ENCODE peak calls at places on chromosomes 16 and 17, in six cellular contexts. T is A549, B is HCT116, L is tibial artery, S is A673, H is neural progenitor cell. X is an unnamed sample.
A peak's percentile ranks its signal among the peaks of the same experiment; 100 is the strongest.

GRCh38 chr16:14378684-14379467 is 251.2 kb downstream of the PARN start:
- DNase-seq in T (no peak), B (no peak), L (no peak), S (no peak), H (no peak), X (no peak)

GRCh38 chr17:75061618-75062017 is 14.6 kb downstream of the KCTD2 start:
- DNase-seq in T (no peak), B (no peak), L (no peak), S (no peak), H (no peak), X (no peak)

GRCh38 chr17:45705123-45706009 is 78.8 kb upstream of the CRHR1 start:
- DNase-seq in T (peak; percentile 84), B (peak; percentile 91), L (no peak), S (no peak), H (no peak), X (no peak)

GRCh38 chr17:4565209-4566141 is 5.1 kb upstream of the GGT6 start:
- DNase-seq in T (peak; percentile 92), B (peak; percentile 84), L (peak; percentile 72), S (peak; percentile 88), H (peak; percentile 90), X (peak; percentile 90)

GRCh38 chr17:76198702-76199101 is 41.6 kb downstream of the RNF157 start:
- DNase-seq in T (no peak), B (no peak), L (no peak), S (no peak), H (no peak), X (no peak)

GRCh38 chr16:8869212-8869987 is 594 bp upstream of the CARHSP1 start:
- DNase-seq in T (no peak), B (no peak), L (no peak), S (peak; percentile 59), H (peak; percentile 77), X (peak; percentile 82)

GRCh38 chr17:49571283-49571682 is 4.4 kb upstream of the NXPH3 start:
- DNase-seq in T (no peak), B (no peak), L (no peak), S (no peak), H (no peak), X (peak; percentile 50)

GRCh38 chr17:29839656-29840055 is 90.4 kb downstream of the SSH2 start:
- DNase-seq in T (no peak), B (no peak), L (no peak), S (no peak), H (no peak), X (no peak)

GRCh38 chr16:84654238-84654637 is 5.9 kb downstream of the KLHL36 start:
- DNase-seq in T (no peak), B (no peak), L (no peak), S (no peak), H (no peak), X (no peak)

GRCh38 chr17:42180922-42181850 is at the start of gene KCNH4:
- DNase-seq in T (peak; percentile 93), B (peak; percentile 34), L (peak; percentile 80), S (peak; percentile 73), H (peak; percentile 57), X (peak; percentile 91)

GRCh38 chr17:81285179-81285878 is 9.8 kb downstream of the SLC38A10 start:
- DNase-seq in T (no peak), B (no peak), L (peak; percentile 88), S (no peak), H (peak; percentile 21), X (no peak)

GRCh38 chr17:62597920-62598319 is 29.6 kb upstream of the MRC2 start:
- DNase-seq in T (no peak), B (no peak), L (no peak), S (no peak), H (no peak), X (no peak)

GRCh38 chr16:89183463-89183862 is 11.9 kb downstream of the CDH15 start:
- DNase-seq in T (no peak), B (no peak), L (no peak), S (no peak), H (no peak), X (no peak)

GRCh38 chr16:47779201-47780016 is 318.3 kb downstream of the PHKB start:
- DNase-seq in T (no peak), B (no peak), L (no peak), S (peak; percentile 47), H (no peak), X (no peak)

GRCh38 chr16:57126412-57126811 is 34.0 kb downstream of the CPNE2 start:
- DNase-seq in T (no peak), B (no peak), L (no peak), S (no peak), H (no peak), X (no peak)

GRCh38 chr17:40115101-40115436 is 6.7 kb upstream of the MSL1 start:
- DNase-seq in T (no peak), B (no peak), L (no peak), S (no peak), H (no peak), X (no peak)
- H3K4me1 ChIP-seq in T (peaks cover 47% of the 10 kb centered on the region), B (peaks cover 53% of the 10 kb centered on the region), L (peaks cover 4% of the 10 kb centered on the region), S (peaks cover 18% of the 10 kb centered on the region), H (peaks cover 44% of the 10 kb centered on the region), X (peaks cover 9% of the 10 kb centered on the region)

DNA sequence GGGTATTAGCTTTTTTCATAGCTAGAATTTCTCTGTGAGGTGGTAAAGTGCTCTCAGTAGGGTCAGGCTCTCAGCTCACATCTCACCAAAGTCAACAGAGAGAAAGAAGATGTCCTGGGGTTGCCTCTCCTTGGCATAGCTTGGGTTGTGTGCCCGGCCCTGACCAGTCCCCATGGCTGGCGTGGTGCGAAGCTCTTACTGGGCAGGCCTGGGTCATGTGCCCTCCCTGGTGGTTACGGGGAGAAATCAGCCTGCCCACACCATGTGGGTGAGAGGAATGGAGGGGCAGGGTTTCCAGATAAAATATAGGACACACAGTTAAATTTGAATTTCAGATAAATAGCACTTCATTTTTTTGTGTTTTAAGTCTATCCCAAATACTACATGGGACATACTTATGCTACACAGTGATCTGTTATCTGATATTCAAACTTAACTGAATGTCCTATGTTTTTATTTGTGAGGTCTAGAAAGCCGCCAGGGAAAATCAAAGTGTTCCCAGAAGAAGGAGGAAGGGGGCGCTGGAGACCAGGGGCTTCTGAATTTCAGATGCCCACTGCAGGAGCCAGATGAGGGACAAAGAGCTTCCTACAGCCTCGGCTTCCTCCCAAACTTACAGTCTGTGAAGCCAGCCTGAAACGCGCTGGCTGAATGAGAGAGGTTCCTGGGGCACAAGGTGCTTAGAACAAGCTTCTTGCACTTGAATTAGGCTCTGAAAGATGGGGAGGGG is 45.4 kb downstream of the NKD1 start:
- DNase-seq in T (no peak), B (no peak), L (no peak), S (peak; percentile 35), H (peak; percentile 86), X (peak; percentile 88)
- H3K27ac ChIP-seq in T (no peak overlapping the region), B (no peak overlapping the region), L (peak overlapping the region; percentile 68), S (no peak overlapping the region), H (no peak overlapping the region), X (no peak overlapping the region)

GRCh38 chr17:77451271-77451893 is 310.6 kb downstream of the SEC14L1 start:
- DNase-seq in T (no peak), B (no peak), L (peak; percentile 78), S (peak; percentile 56), H (peak; percentile 97), X (peak; percentile 98)

GRCh38 chr17:77449373-77449907 is 308.7 kb downstream of the SEC14L1 start:
- DNase-seq in T (no peak), B (no peak), L (no peak), S (no peak), H (no peak), X (no peak)

GRCh38 chr17:77450742-77451270 is 310.0 kb downstream of the SEC14L1 start:
- DNase-seq in T (no peak), B (no peak), L (no peak), S (no peak), H (no peak), X (no peak)

GRCh38 chr17:77451894-77452852 is 311.4 kb downstream of the SEC14L1 start:
- DNase-seq in T (no peak), B (no peak), L (peak; percentile 84), S (peak; percentile 76), H (peak; percentile 86), X (peak; percentile 92)

DNA sequence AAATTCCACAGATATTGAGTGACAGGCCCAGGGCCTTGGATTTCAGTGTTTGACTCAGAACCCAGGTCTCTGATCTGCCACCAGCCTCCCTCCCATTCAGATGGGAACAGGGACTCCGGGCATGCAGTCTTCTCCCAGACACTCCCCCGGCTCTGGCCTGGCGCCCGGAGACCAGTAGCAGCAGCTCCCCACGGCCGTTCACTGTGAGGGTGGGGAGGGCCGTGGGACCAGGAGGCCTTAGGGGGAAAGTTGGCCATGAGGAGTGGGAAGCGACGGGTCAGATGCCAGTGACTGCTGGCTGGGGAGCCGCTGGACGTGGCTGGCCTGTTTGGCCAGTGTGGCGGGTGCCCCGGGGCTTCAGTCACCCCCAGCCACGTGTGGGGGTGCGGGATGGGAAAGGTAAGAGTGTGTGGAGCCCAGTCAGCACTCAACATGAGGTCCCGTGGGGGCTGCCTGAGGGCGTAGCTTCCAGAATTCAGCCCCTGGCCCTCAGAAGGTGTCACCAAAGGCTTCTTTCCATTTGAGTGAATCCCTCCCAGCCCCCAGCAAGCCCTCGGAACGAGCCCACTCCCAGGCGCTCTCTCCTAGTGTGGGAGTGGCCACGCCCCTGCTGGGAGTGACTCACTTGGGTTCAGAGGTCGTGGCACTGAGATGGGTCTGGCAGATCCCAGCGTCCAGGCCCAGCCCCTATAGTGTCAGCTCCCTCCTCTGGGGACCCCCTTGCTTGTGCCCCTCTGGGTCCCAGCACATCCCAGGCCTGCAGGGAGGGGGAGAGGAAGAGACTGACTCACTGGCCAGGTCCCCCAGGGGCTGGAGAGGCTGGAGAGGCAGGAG is 309.4 kb downstream of the SEC14L1 start:
- DNase-seq in T (peak; percentile 56), B (no peak), L (peak; percentile 85), S (peak; percentile 60), H (peak; percentile 89), X (peak; percentile 97)
- H3K4me1 ChIP-seq in T (peaks cover 22% of the 10 kb centered on the region), B (peaks cover 37% of the 10 kb centered on the region), L (peaks cover 3% of the 10 kb centered on the region), S (peaks cover 43% of the 10 kb centered on the region), H (peaks cover 50% of the 10 kb centered on the region), X (peaks cover 26% of the 10 kb centered on the region)

DNA sequence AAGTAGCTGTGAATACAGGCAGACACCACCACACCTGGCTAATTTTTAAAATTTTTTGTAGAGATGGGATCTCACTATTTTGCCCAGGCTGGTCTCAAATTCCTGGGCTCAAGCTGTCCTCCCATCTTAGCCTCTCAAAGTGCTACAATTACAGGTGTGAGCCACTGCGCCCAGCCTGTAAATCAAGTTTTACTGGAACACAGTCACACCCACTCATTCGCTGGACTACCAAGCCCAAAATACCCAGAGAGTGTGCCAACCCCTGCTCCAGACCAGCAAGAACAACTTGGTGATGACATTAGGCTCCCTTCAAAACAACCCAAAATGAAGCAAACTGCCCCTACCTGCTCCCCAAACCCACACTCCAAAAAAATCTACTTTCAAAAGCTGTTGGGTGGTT is 36.0 kb downstream of the TVP23A start:
- DNase-seq in T (no peak), B (no peak), L (no peak), S (no peak), H (no peak), X (no peak)
- H3K27ac ChIP-seq in T (no peak overlapping the region), B (no peak overlapping the region), L (no peak overlapping the region), S (no peak overlapping the region), H (no peak overlapping the region), X (no peak overlapping the region)